ENCODE peak calls at places on chromosomes 16 and 17, in nine cellular contexts. One of them, this sample, is unnamed.

GRCh38 chr16:28219283-28219682 is 7.5 kb upstream of the XPO6 start:
- DNase-seq in IMR-90: peak
- DNase-seq in esophagus muscularis mucosa: no peak
- DNase-seq in prostate gland: no peak
- DNase-seq in endothelial cell of umbilical vein: no peak
- DNase-seq in esophagus squamous epithelium: no peak
- DNase-seq in transverse colon: no peak
- DNase-seq in thyroid gland: no peak
- DNase-seq in A549: no peak
- DNase-seq in this sample: no peak

GRCh38 chr16:87226926-87227650 is 90.1 kb downstream of the C16orf95 start:
- DNase-seq in IMR-90: peak
- DNase-seq in esophagus muscularis mucosa: no peak
- DNase-seq in prostate gland: no peak
- DNase-seq in endothelial cell of umbilical vein: peak
- DNase-seq in esophagus squamous epithelium: no peak
- DNase-seq in transverse colon: no peak
- DNase-seq in thyroid gland: no peak
- DNase-seq in A549: no peak
- DNase-seq in this sample: no peak

GRCh38 chr17:7001562-7001961 is 5.7 kb downstream of the ALOX12 start:
- DNase-seq in IMR-90: no peak
- DNase-seq in esophagus muscularis mucosa: no peak
- DNase-seq in prostate gland: no peak
- DNase-seq in endothelial cell of umbilical vein: peak
- DNase-seq in esophagus squamous epithelium: no peak
- DNase-seq in transverse colon: no peak
- DNase-seq in thyroid gland: no peak
- DNase-seq in A549: no peak
- DNase-seq in this sample: no peak

GRCh38 chr17:21379080-21379711 is 3.0 kb downstream of the KCNJ12 start:
- DNase-seq in IMR-90: no peak
- DNase-seq in esophagus muscularis mucosa: no peak
- DNase-seq in prostate gland: no peak
- DNase-seq in endothelial cell of umbilical vein: no peak
- DNase-seq in esophagus squamous epithelium: no peak
- DNase-seq in transverse colon: peak
- DNase-seq in thyroid gland: peak
- DNase-seq in A549: no peak
- DNase-seq in this sample: peak

GRCh38 chr17:42413464-42414040 is 9.5 kb downstream of the CAVIN1 start:
- DNase-seq in IMR-90: no peak
- DNase-seq in esophagus muscularis mucosa: no peak
- DNase-seq in prostate gland: no peak
- DNase-seq in endothelial cell of umbilical vein: no peak
- DNase-seq in esophagus squamous epithelium: no peak
- DNase-seq in transverse colon: no peak
- DNase-seq in thyroid gland: no peak
- DNase-seq in A549: no peak
- DNase-seq in this sample: peak

GRCh38 chr16:30421010-30421409 is 8.8 kb downstream of the DCTPP1 start:
- DNase-seq in IMR-90: no peak
- DNase-seq in esophagus muscularis mucosa: no peak
- DNase-seq in prostate gland: no peak
- DNase-seq in endothelial cell of umbilical vein: no peak
- DNase-seq in esophagus squamous epithelium: no peak
- DNase-seq in transverse colon: no peak
- DNase-seq in thyroid gland: no peak
- DNase-seq in A549: no peak
- DNase-seq in this sample: no peak

GRCh38 chr17:38571833-38572274 is 33.9 kb downstream of the SRCIN1 start:
- DNase-seq in IMR-90: no peak
- DNase-seq in esophagus muscularis mucosa: no peak
- DNase-seq in prostate gland: no peak
- DNase-seq in endothelial cell of umbilical vein: no peak
- DNase-seq in esophagus squamous epithelium: no peak
- DNase-seq in transverse colon: no peak
- DNase-seq in thyroid gland: no peak
- DNase-seq in A549: peak
- DNase-seq in this sample: no peak

GRCh38 chr16:10168258-10168657 is 14.0 kb downstream of the GRIN2A start:
- DNase-seq in IMR-90: no peak
- DNase-seq in esophagus muscularis mucosa: no peak
- DNase-seq in prostate gland: no peak
- DNase-seq in endothelial cell of umbilical vein: no peak
- DNase-seq in esophagus squamous epithelium: no peak
- DNase-seq in transverse colon: no peak
- DNase-seq in thyroid gland: peak
- DNase-seq in A549: no peak
- DNase-seq in this sample: no peak

GRCh38 chr17:16314189-16314588 is 39.1 kb downstream of the CENPV start:
- DNase-seq in IMR-90: peak
- DNase-seq in esophagus muscularis mucosa: no peak
- DNase-seq in prostate gland: no peak
- DNase-seq in endothelial cell of umbilical vein: no peak
- DNase-seq in esophagus squamous epithelium: no peak
- DNase-seq in transverse colon: no peak
- DNase-seq in thyroid gland: no peak
- DNase-seq in A549: no peak
- DNase-seq in this sample: no peak

DNA sequence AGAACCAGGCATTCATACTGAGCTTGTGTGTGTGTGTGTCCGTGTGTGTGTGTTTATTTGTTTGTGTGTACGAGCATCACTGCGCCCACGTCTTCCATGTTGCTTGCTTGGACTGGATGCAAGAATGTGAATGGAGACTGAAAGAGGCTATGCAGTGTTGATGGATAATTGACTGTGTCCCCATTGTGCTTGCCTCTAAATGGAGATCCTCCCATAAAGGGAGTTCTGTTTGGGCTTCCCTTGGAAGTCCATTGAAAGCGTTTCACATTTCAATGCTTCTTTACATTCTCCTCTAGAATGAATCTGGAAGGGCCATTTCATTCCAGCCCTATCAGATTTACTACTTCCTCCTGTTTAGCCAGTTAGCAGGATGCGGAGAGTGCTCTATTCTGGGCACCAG is 124.0 kb downstream of the GP2 start:
- DNase-seq in IMR-90: no peak
- DNase-seq in esophagus muscularis mucosa: no peak
- DNase-seq in prostate gland: no peak
- DNase-seq in endothelial cell of umbilical vein: no peak
- DNase-seq in esophagus squamous epithelium: no peak
- DNase-seq in transverse colon: no peak
- DNase-seq in thyroid gland: no peak
- DNase-seq in A549: no peak
- DNase-seq in this sample: no peak
- H3K27ac ChIP-seq in IMR-90: no peak
- H3K27ac ChIP-seq in esophagus muscularis mucosa: no peak
- H3K27ac ChIP-seq in prostate gland: no peak
- H3K27ac ChIP-seq in endothelial cell of umbilical vein: no peak
- H3K27ac ChIP-seq in esophagus squamous epithelium: no peak
- H3K27ac ChIP-seq in transverse colon: no peak
- H3K27ac ChIP-seq in thyroid gland: no peak
- H3K27ac ChIP-seq in A549: no peak
- H3K27ac ChIP-seq in this sample: no peak

GRCh38 chr17:47830991-47831933 is at the start of the genes LRRC46 and MRPL10:
- DNase-seq in IMR-90: peak
- DNase-seq in esophagus muscularis mucosa: peak
- DNase-seq in prostate gland: peak
- DNase-seq in endothelial cell of umbilical vein: peak
- DNase-seq in esophagus squamous epithelium: peak
- DNase-seq in transverse colon: peak
- DNase-seq in thyroid gland: peak
- DNase-seq in A549: peak
- DNase-seq in this sample: peak
- TF ChIP-seq POLR2A in IMR-90: peak
- TF ChIP-seq POLR2A in esophagus muscularis mucosa: peak
- TF ChIP-seq POLR2A in prostate gland: peak
- TF ChIP-seq POLR2A in endothelial cell of umbilical vein: peak
- TF ChIP-seq POLR2A in esophagus squamous epithelium: peak
- TF ChIP-seq POLR2A in transverse colon: peak
- TF ChIP-seq POLR2A in thyroid gland: no peak
- TF ChIP-seq POLR2A in A549: peak
- TF ChIP-seq POLR2A in this sample: peak

DNA sequence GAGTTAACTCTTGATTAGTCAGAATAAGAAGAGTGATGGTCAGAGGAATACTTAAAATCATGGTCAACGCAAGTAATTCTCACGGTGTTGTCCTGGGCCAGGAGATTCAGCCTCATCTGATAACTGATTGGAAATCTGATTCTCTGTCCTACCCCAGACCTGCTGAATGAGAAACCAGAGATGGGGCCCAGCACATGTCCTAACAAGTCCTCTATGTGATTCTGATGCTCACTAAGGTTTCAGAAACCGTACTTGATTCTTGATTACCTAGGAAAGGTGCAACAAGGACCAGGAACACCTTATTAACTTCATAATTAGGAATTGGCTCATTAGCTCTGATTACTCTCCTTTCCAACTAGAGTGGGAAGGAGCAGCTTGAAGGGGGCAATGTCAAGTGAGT is 44.5 kb downstream of the ANKFY1 start:
- DNase-seq in IMR-90: no peak
- DNase-seq in esophagus muscularis mucosa: no peak
- DNase-seq in prostate gland: no peak
- DNase-seq in endothelial cell of umbilical vein: no peak
- DNase-seq in esophagus squamous epithelium: no peak
- DNase-seq in transverse colon: no peak
- DNase-seq in thyroid gland: no peak
- DNase-seq in A549: no peak
- DNase-seq in this sample: no peak
- H3K27ac ChIP-seq in IMR-90: peak
- H3K27ac ChIP-seq in esophagus muscularis mucosa: peak
- H3K27ac ChIP-seq in prostate gland: no peak
- H3K27ac ChIP-seq in endothelial cell of umbilical vein: no peak
- H3K27ac ChIP-seq in esophagus squamous epithelium: no peak
- H3K27ac ChIP-seq in transverse colon: peak
- H3K27ac ChIP-seq in thyroid gland: no peak
- H3K27ac ChIP-seq in A549: no peak
- H3K27ac ChIP-seq in this sample: peak

DNA sequence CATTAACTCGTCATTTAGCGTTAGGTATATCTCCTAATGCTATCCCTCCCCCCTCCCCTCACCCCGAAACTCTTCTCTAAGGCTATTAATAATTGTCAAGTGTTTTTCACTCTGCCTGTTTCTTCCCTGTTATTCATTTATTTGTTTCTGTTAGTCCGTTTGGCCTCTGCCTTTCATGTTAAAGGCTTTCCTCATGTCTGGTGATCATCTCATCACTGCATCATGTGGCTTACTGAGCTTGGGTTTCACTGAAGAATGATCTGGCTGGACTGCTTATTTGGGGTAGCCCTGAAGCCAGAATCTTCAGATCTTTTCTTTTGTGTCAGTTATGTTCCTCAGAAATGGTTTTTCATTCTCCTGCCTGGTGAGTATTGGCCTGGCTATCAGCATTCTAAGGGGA is 9.5 kb downstream of the UTP4 start:
- DNase-seq in IMR-90: no peak
- DNase-seq in esophagus muscularis mucosa: no peak
- DNase-seq in prostate gland: no peak
- DNase-seq in endothelial cell of umbilical vein: no peak
- DNase-seq in esophagus squamous epithelium: no peak
- DNase-seq in transverse colon: no peak
- DNase-seq in thyroid gland: no peak
- DNase-seq in A549: no peak
- DNase-seq in this sample: no peak
- TF ChIP-seq POLR2A in IMR-90: no peak
- TF ChIP-seq POLR2A in esophagus muscularis mucosa: no peak
- TF ChIP-seq POLR2A in prostate gland: no peak
- TF ChIP-seq POLR2A in endothelial cell of umbilical vein: no peak
- TF ChIP-seq POLR2A in esophagus squamous epithelium: no peak
- TF ChIP-seq POLR2A in transverse colon: no peak
- TF ChIP-seq POLR2A in thyroid gland: no peak
- TF ChIP-seq POLR2A in A549: no peak
- TF ChIP-seq POLR2A in this sample: no peak

DNA sequence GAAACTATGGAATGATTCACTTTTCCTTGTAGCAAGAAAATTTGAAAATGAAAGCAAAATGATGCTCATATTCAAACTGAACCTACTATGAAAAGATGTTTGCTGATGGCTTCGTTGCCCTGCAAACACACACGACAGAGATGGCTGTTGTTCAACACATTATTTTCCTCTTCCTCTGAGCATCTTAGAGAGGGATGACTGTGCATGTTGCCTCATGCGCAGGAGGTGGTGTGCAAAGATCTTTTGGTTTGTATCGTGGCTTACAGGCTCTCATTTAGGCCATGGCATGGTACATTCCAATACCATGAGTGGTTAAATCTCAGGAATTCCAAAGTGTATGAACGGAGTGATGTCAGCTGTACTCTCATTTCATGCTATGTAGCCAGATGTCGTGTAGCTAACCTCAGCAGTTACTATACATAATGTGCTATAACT is 164.5 kb downstream of the PRKCA start:
- DNase-seq in IMR-90: peak
- DNase-seq in esophagus muscularis mucosa: no peak
- DNase-seq in prostate gland: no peak
- DNase-seq in endothelial cell of umbilical vein: peak
- DNase-seq in esophagus squamous epithelium: no peak
- DNase-seq in transverse colon: peak
- DNase-seq in thyroid gland: no peak
- DNase-seq in A549: peak
- DNase-seq in this sample: no peak
- H3K27ac ChIP-seq in IMR-90: peak
- H3K27ac ChIP-seq in esophagus muscularis mucosa: peak
- H3K27ac ChIP-seq in prostate gland: no peak
- H3K27ac ChIP-seq in endothelial cell of umbilical vein: peak
- H3K27ac ChIP-seq in esophagus squamous epithelium: peak
- H3K27ac ChIP-seq in transverse colon: peak
- H3K27ac ChIP-seq in thyroid gland: no peak
- H3K27ac ChIP-seq in A549: peak
- H3K27ac ChIP-seq in this sample: peak

This sample was measured in heart left ventricle.